ENCODE peak calls at places on chromosomes 6 and 20, in nine cellular contexts. One of them, this sample, is unnamed.
A peak's percentile ranks its signal among the peaks of the same experiment; 100 is the strongest.

GRCh38 chr6:131828946-131829345 is 21.1 kb downstream of the ENPP1 start:
- DNase-seq in OCI-LY7: no peak
- DNase-seq in fibroblast of lung: no peak
- DNase-seq in Peyer's patch: no peak
- DNase-seq in left ventricle myocardium inferior: no peak
- DNase-seq in pancreas: no peak
- DNase-seq in MM.1S: no peak
- DNase-seq in ovary: no peak
- DNase-seq in stomach: no peak
- DNase-seq in this sample: no peak

GRCh38 chr6:144886682-144887081 is 601.5 kb downstream of the UTRN start:
- DNase-seq in left ventricle myocardium inferior: no peak
- DNase-seq in OCI-LY7: no peak
- DNase-seq in Peyer's patch: no peak
- DNase-seq in fibroblast of lung: no peak
- DNase-seq in MM.1S: no peak
- DNase-seq in ovary: no peak
- DNase-seq in stomach: no peak
- DNase-seq in pancreas: no peak
- DNase-seq in this sample: no peak

GRCh38 chr6:10478187-10479040 is 42.7 kb upstream of the GCNT2 start:
- DNase-seq in left ventricle myocardium inferior: no peak
- DNase-seq in stomach: no peak
- DNase-seq in fibroblast of lung: peak; percentile 28
- DNase-seq in ovary: no peak
- DNase-seq in Peyer's patch: no peak
- DNase-seq in MM.1S: peak; percentile 41
- DNase-seq in OCI-LY7: peak; percentile 69
- DNase-seq in pancreas: no peak
- DNase-seq in this sample: no peak

GRCh38 chr20:11035211-11035610 is 361.4 kb upstream of the JAG1 start:
- DNase-seq in Peyer's patch: no peak
- DNase-seq in OCI-LY7: no peak
- DNase-seq in MM.1S: no peak
- DNase-seq in left ventricle myocardium inferior: no peak
- DNase-seq in stomach: no peak
- DNase-seq in fibroblast of lung: peak; percentile 14
- DNase-seq in pancreas: no peak
- DNase-seq in ovary: no peak
- DNase-seq in this sample: peak; percentile 70

GRCh38 chr6:125188037-125188436 is 34.5 kb downstream of the TPD52L1 start:
- DNase-seq in OCI-LY7: no peak
- DNase-seq in pancreas: no peak
- DNase-seq in MM.1S: no peak
- DNase-seq in fibroblast of lung: peak; percentile 97
- DNase-seq in stomach: no peak
- DNase-seq in ovary: no peak
- DNase-seq in Peyer's patch: no peak
- DNase-seq in left ventricle myocardium inferior: no peak
- DNase-seq in this sample: no peak

GRCh38 chr6:137970368-137970767 is 103.3 kb downstream of the TNFAIP3 start:
- DNase-seq in left ventricle myocardium inferior: no peak
- DNase-seq in stomach: no peak
- DNase-seq in MM.1S: peak; percentile 16
- DNase-seq in ovary: no peak
- DNase-seq in fibroblast of lung: no peak
- DNase-seq in pancreas: no peak
- DNase-seq in OCI-LY7: peak; percentile 25
- DNase-seq in Peyer's patch: no peak
- DNase-seq in this sample: no peak

GRCh38 chr20:34065260-34065659 is 46.8 kb downstream of the EIF2S2 start:
- DNase-seq in OCI-LY7: no peak
- DNase-seq in MM.1S: no peak
- DNase-seq in pancreas: peak; percentile 51
- DNase-seq in Peyer's patch: no peak
- DNase-seq in stomach: no peak
- DNase-seq in fibroblast of lung: peak; percentile 87
- DNase-seq in ovary: peak; percentile 59
- DNase-seq in left ventricle myocardium inferior: no peak
- DNase-seq in this sample: no peak

GRCh38 chr6:118799826-118800225 is 94.1 kb upstream of the ASF1A start:
- DNase-seq in OCI-LY7: no peak
- DNase-seq in ovary: no peak
- DNase-seq in pancreas: no peak
- DNase-seq in left ventricle myocardium inferior: no peak
- DNase-seq in fibroblast of lung: no peak
- DNase-seq in stomach: no peak
- DNase-seq in Peyer's patch: no peak
- DNase-seq in MM.1S: no peak
- DNase-seq in this sample: no peak

GRCh38 chr6:168577496-168577895 is 136.5 kb downstream of the SMOC2 start:
- DNase-seq in MM.1S: no peak
- DNase-seq in fibroblast of lung: no peak
- DNase-seq in ovary: no peak
- DNase-seq in pancreas: no peak
- DNase-seq in stomach: no peak
- DNase-seq in OCI-LY7: no peak
- DNase-seq in left ventricle myocardium inferior: no peak
- DNase-seq in Peyer's patch: no peak
- DNase-seq in this sample: no peak

GRCh38 chr20:34567885-34568865 is 9.7 kb downstream of the MAP1LC3A start:
- DNase-seq in MM.1S: no peak
- DNase-seq in ovary: no peak
- DNase-seq in pancreas: no peak
- DNase-seq in fibroblast of lung: no peak
- DNase-seq in stomach: no peak
- DNase-seq in Peyer's patch: no peak
- DNase-seq in OCI-LY7: no peak
- DNase-seq in left ventricle myocardium inferior: no peak
- DNase-seq in this sample: no peak

GRCh38 chr6:100493206-100493888 is 28.6 kb upstream of the SIM1 start:
- DNase-seq in OCI-LY7: no peak
- DNase-seq in MM.1S: no peak
- DNase-seq in left ventricle myocardium inferior: no peak
- DNase-seq in Peyer's patch: no peak
- DNase-seq in pancreas: no peak
- DNase-seq in ovary: no peak
- DNase-seq in stomach: no peak
- DNase-seq in fibroblast of lung: no peak
- DNase-seq in this sample: no peak

GRCh38 chr20:59676126-59676876 is 72.0 kb downstream of the PHACTR3 start:
- DNase-seq in stomach: no peak
- DNase-seq in pancreas: no peak
- DNase-seq in left ventricle myocardium inferior: no peak
- DNase-seq in ovary: no peak
- DNase-seq in fibroblast of lung: no peak
- DNase-seq in MM.1S: no peak
- DNase-seq in OCI-LY7: no peak
- DNase-seq in Peyer's patch: no peak
- DNase-seq in this sample: no peak

GRCh38 chr20:544153-544725 is 649 bp upstream of the CSNK2A1 start:
- DNase-seq in left ventricle myocardium inferior: no peak
- DNase-seq in MM.1S: no peak
- DNase-seq in ovary: no peak
- DNase-seq in OCI-LY7: no peak
- DNase-seq in pancreas: no peak
- DNase-seq in fibroblast of lung: no peak
- DNase-seq in stomach: no peak
- DNase-seq in Peyer's patch: no peak
- DNase-seq in this sample: no peak
- H3K27ac ChIP-seq in left ventricle myocardium inferior: peak overlapping the region; percentile 92
- H3K27ac ChIP-seq in MM.1S: peak overlapping the region; percentile 61
- H3K27ac ChIP-seq in ovary: no peak overlapping the region
- H3K27ac ChIP-seq in OCI-LY7: peak overlapping the region; percentile 68
- H3K27ac ChIP-seq in pancreas: no peak overlapping the region
- H3K27ac ChIP-seq in fibroblast of lung: peak overlapping the region; percentile 90
- H3K27ac ChIP-seq in stomach: peak overlapping the region; percentile 94
- H3K27ac ChIP-seq in Peyer's patch: peak overlapping the region; percentile 86
- H3K27ac ChIP-seq in this sample: no peak overlapping the region

GRCh38 chr6:40181367-40181766 is 247.1 kb upstream of the MOCS1 start:
- DNase-seq in Peyer's patch: no peak
- DNase-seq in stomach: no peak
- DNase-seq in MM.1S: no peak
- DNase-seq in ovary: no peak
- DNase-seq in fibroblast of lung: no peak
- DNase-seq in OCI-LY7: no peak
- DNase-seq in left ventricle myocardium inferior: no peak
- DNase-seq in pancreas: no peak
- DNase-seq in this sample: no peak
- H3K9me3 ChIP-seq in Peyer's patch: no peaks in the 10 kb centered on the region
- H3K9me3 ChIP-seq in stomach: peaks cover 22% of the 10 kb centered on the region
- H3K9me3 ChIP-seq in MM.1S: no peaks in the 10 kb centered on the region
- H3K9me3 ChIP-seq in ovary: no peaks in the 10 kb centered on the region
- H3K9me3 ChIP-seq in fibroblast of lung: no peaks in the 10 kb centered on the region
- H3K9me3 ChIP-seq in OCI-LY7: no peaks in the 10 kb centered on the region
- H3K9me3 ChIP-seq in left ventricle myocardium inferior: peaks cover 25% of the 10 kb centered on the region
- H3K9me3 ChIP-seq in pancreas: no peaks in the 10 kb centered on the region
- H3K9me3 ChIP-seq in this sample: peaks cover 14% of the 10 kb centered on the region

GRCh38 chr6:90062667-90063066 is 168.4 kb downstream of the GJA10 start:
- DNase-seq in Peyer's patch: no peak
- DNase-seq in MM.1S: no peak
- DNase-seq in OCI-LY7: no peak
- DNase-seq in left ventricle myocardium inferior: no peak
- DNase-seq in stomach: no peak
- DNase-seq in ovary: no peak
- DNase-seq in fibroblast of lung: peak; percentile 22
- DNase-seq in pancreas: no peak
- DNase-seq in this sample: no peak
- H3K36me3 ChIP-seq in Peyer's patch: no peaks in the 10 kb centered on the region
- H3K36me3 ChIP-seq in MM.1S: no peaks in the 10 kb centered on the region
- H3K36me3 ChIP-seq in OCI-LY7: peaks cover 69% of the 10 kb centered on the region
- H3K36me3 ChIP-seq in left ventricle myocardium inferior: no peaks in the 10 kb centered on the region
- H3K36me3 ChIP-seq in stomach: no peaks in the 10 kb centered on the region
- H3K36me3 ChIP-seq in ovary: no peaks in the 10 kb centered on the region
- H3K36me3 ChIP-seq in fibroblast of lung: no peaks in the 10 kb centered on the region
- H3K36me3 ChIP-seq in pancreas: no peaks in the 10 kb centered on the region
- H3K36me3 ChIP-seq in this sample: no peaks in the 10 kb centered on the region

GRCh38 chr20:673606-674005 is 2.0 kb downstream of the SCRT2 start:
- DNase-seq in MM.1S: no peak
- DNase-seq in OCI-LY7: no peak
- DNase-seq in stomach: no peak
- DNase-seq in fibroblast of lung: no peak
- DNase-seq in pancreas: no peak
- DNase-seq in Peyer's patch: no peak
- DNase-seq in ovary: no peak
- DNase-seq in left ventricle myocardium inferior: no peak
- DNase-seq in this sample: no peak

GRCh38 chr20:674936-675452 is 608 bp downstream of the SCRT2 start:
- DNase-seq in MM.1S: no peak
- DNase-seq in stomach: no peak
- DNase-seq in OCI-LY7: no peak
- DNase-seq in pancreas: no peak
- DNase-seq in Peyer's patch: no peak
- DNase-seq in ovary: no peak
- DNase-seq in fibroblast of lung: no peak
- DNase-seq in left ventricle myocardium inferior: no peak
- DNase-seq in this sample: no peak

GRCh38 chr20:675453-676314 is at the start of gene SCRT2:
- DNase-seq in Peyer's patch: peak; percentile 85
- DNase-seq in OCI-LY7: no peak
- DNase-seq in MM.1S: peak; percentile 73
- DNase-seq in ovary: peak; percentile 78
- DNase-seq in fibroblast of lung: peak; percentile 66
- DNase-seq in left ventricle myocardium inferior: peak; percentile 86
- DNase-seq in stomach: peak; percentile 87
- DNase-seq in pancreas: peak; percentile 86
- DNase-seq in this sample: peak; percentile 95

GRCh38 chr20:676315-676937 is 824 bp upstream of the SCRT2 start:
- DNase-seq in fibroblast of lung: no peak
- DNase-seq in ovary: no peak
- DNase-seq in OCI-LY7: peak; percentile 50
- DNase-seq in stomach: no peak
- DNase-seq in left ventricle myocardium inferior: no peak
- DNase-seq in Peyer's patch: no peak
- DNase-seq in pancreas: no peak
- DNase-seq in MM.1S: no peak
- DNase-seq in this sample: no peak

GRCh38 chr20:676967-677366 is 1.4 kb upstream of the SCRT2 start:
- DNase-seq in OCI-LY7: no peak
- DNase-seq in Peyer's patch: no peak
- DNase-seq in ovary: no peak
- DNase-seq in stomach: no peak
- DNase-seq in MM.1S: no peak
- DNase-seq in left ventricle myocardium inferior: no peak
- DNase-seq in fibroblast of lung: no peak
- DNase-seq in pancreas: no peak
- DNase-seq in this sample: no peak
- H3K27ac ChIP-seq in OCI-LY7: no peak overlapping the region
- H3K27ac ChIP-seq in Peyer's patch: no peak overlapping the region
- H3K27ac ChIP-seq in ovary: no peak overlapping the region
- H3K27ac ChIP-seq in stomach: no peak overlapping the region
- H3K27ac ChIP-seq in MM.1S: no peak overlapping the region
- H3K27ac ChIP-seq in left ventricle myocardium inferior: no peak overlapping the region
- H3K27ac ChIP-seq in fibroblast of lung: no peak overlapping the region
- H3K27ac ChIP-seq in pancreas: no peak overlapping the region
- H3K27ac ChIP-seq in this sample: no peak overlapping the region

DNA sequence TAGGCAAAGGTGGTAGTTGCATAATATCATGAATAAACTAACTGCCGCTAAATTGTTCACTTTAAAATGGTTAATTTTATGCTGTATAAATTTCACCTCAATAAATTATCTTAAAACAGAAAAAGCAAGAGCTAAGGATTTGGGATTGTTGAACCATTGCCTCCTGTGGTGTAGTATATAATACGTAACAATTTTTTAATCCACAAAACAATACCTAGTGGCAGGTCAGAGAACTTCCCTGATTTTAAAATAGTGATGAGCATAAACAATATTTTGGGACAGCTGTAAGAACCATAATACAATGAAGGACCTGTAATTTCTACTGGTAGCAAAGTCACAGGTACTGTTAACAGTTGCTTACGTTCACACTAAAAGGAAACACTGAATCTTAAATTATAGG is 197.4 kb upstream of the PRND start:
- DNase-seq in pancreas: no peak
- DNase-seq in OCI-LY7: no peak
- DNase-seq in MM.1S: no peak
- DNase-seq in ovary: no peak
- DNase-seq in left ventricle myocardium inferior: no peak
- DNase-seq in stomach: no peak
- DNase-seq in Peyer's patch: no peak
- DNase-seq in fibroblast of lung: no peak
- DNase-seq in this sample: no peak
- H3K9me3 ChIP-seq in pancreas: no peaks in the 10 kb centered on the region
- H3K9me3 ChIP-seq in OCI-LY7: no peaks in the 10 kb centered on the region
- H3K9me3 ChIP-seq in MM.1S: no peaks in the 10 kb centered on the region
- H3K9me3 ChIP-seq in ovary: no peaks in the 10 kb centered on the region
- H3K9me3 ChIP-seq in left ventricle myocardium inferior: peaks cover 22% of the 10 kb centered on the region
- H3K9me3 ChIP-seq in stomach: peaks cover 5% of the 10 kb centered on the region
- H3K9me3 ChIP-seq in Peyer's patch: no peaks in the 10 kb centered on the region
- H3K9me3 ChIP-seq in fibroblast of lung: no peaks in the 10 kb centered on the region
- H3K9me3 ChIP-seq in this sample: no peaks in the 10 kb centered on the region

This sample was measured in aorta.